ENCODE peak calls at places on chromosome 9, in ten cellular contexts. X, G, R, S, F, Z, C, K, D and H are unnamed samples.

GRCh38 chr9:134403682-134404301 is 77.5 kb downstream of the RXRA start:
- DNase-seq in X (no peak), G (no peak), R (peak; percentile 86), S (peak; percentile 58), F (no peak), Z (peak; percentile 80), C (peak; percentile 90), K (no peak), D (peak; percentile 55), H (peak; percentile 30)

GRCh38 chr9:128523199-128523925 is 18.8 kb downstream of the GLE1 start:
- DNase-seq in X (no peak), G (peak; percentile 14), R (peak; percentile 54), S (no peak), F (peak; percentile 64), Z (peak; percentile 24), C (no peak), K (no peak), D (no peak), H (no peak)

GRCh38 chr9:86239053-86239770 is 20.2 kb downstream of the C9orf153 start:
- DNase-seq in X (no peak), G (no peak), R (no peak), S (no peak), F (no peak), Z (no peak), C (no peak), K (no peak), D (no peak), H (no peak)

GRCh38 chr9:79658926-79659325 is 87.2 kb downstream of the TLE4 start:
- DNase-seq in X (no peak), G (no peak), R (no peak), S (no peak), F (no peak), Z (no peak), C (no peak), K (no peak), D (no peak), H (no peak)

GRCh38 chr9:7656648-7657047 is 142.9 kb downstream of the DMAC1 start:
- DNase-seq in X (no peak), G (no peak), R (no peak), S (no peak), F (no peak), Z (no peak), C (no peak), K (no peak), D (no peak), H (no peak)

GRCh38 chr9:92752812-92753404 is 11.7 kb downstream of the BICD2 start:
- DNase-seq in X (no peak), G (no peak), R (no peak), S (no peak), F (no peak), Z (no peak), C (no peak), K (no peak), D (no peak), H (no peak)

GRCh38 chr9:134525841-134526797 is 115.5 kb upstream of the COL5A1 start:
- DNase-seq in X (no peak), G (no peak), R (no peak), S (no peak), F (no peak), Z (peak; percentile 32), C (peak; percentile 60), K (peak; percentile 45), D (no peak), H (no peak)

GRCh38 chr9:14238518-14238917 is 75.4 kb downstream of the NFIB start:
- DNase-seq in X (no peak), G (peak; percentile 95), R (no peak), S (no peak), F (no peak), Z (no peak), C (no peak), K (no peak), D (no peak), H (no peak)

GRCh38 chr9:86303316-86303975 is 21.1 kb upstream of the ISCA1 start:
- DNase-seq in X (no peak), G (peak; percentile 66), R (no peak), S (no peak), F (no peak), Z (no peak), C (no peak), K (no peak), D (no peak), H (peak; percentile 34)

GRCh38 chr9:120996409-120996808 is 53.7 kb downstream of the C5 start:
- DNase-seq in X (no peak), G (no peak), R (no peak), S (no peak), F (no peak), Z (no peak), C (no peak), K (no peak), D (no peak), H (no peak)

GRCh38 chr9:97534185-97534584 is 32.7 kb downstream of the TMOD1 start:
- DNase-seq in X (no peak), G (no peak), R (no peak), S (no peak), F (no peak), Z (peak; percentile 9), C (no peak), K (no peak), D (no peak), H (no peak)

GRCh38 chr9:16754662-16755061 is 115.8 kb downstream of the BNC2 start:
- DNase-seq in X (no peak), G (no peak), R (no peak), S (no peak), F (no peak), Z (no peak), C (no peak), K (no peak), D (no peak), H (no peak)

GRCh38 chr9:16191691-16192402 is 639.0 kb downstream of the CCDC171 start:
- DNase-seq in X (peak; percentile 76), G (peak; percentile 95), R (peak; percentile 59), S (peak; percentile 1), F (peak; percentile 83), Z (peak; percentile 84), C (peak; percentile 88), K (peak; percentile 59), D (peak; percentile 20), H (no peak)

GRCh38 chr9:135047026-135047350 is 40.5 kb upstream of the OLFM1 start:
- DNase-seq in X (no peak), G (no peak), R (no peak), S (no peak), F (no peak), Z (no peak), C (no peak), K (peak; percentile 30), D (peak; percentile 10), H (no peak)

GRCh38 chr9:111679199-111679598 is 17.8 kb downstream of the GNG10 start:
- DNase-seq in X (no peak), G (no peak), R (no peak), S (no peak), F (no peak), Z (no peak), C (no peak), K (no peak), D (no peak), H (no peak)

GRCh38 chr9:38374847-38375571 is 17.5 kb upstream of the ALDH1B1 start:
- DNase-seq in X (peak; percentile 77), G (no peak), R (no peak), S (no peak), F (no peak), Z (no peak), C (no peak), K (no peak), D (no peak), H (no peak)

GRCh38 chr9:14158136-14158781 is 155.7 kb downstream of the NFIB start:
- DNase-seq in X (no peak), G (no peak), R (no peak), S (no peak), F (no peak), Z (no peak), C (no peak), K (no peak), D (no peak), H (no peak)

GRCh38 chr9:26677965-26678745 is 214.4 kb downstream of the CAAP1 start:
- DNase-seq in X (no peak), G (peak; percentile 68), R (no peak), S (no peak), F (no peak), Z (no peak), C (no peak), K (no peak), D (no peak), H (no peak)

GRCh38 chr9:96176901-96177718 is 124.9 kb downstream of the HSD17B3 start:
- DNase-seq in X (peak; percentile 25), G (peak; percentile 46), R (no peak), S (no peak), F (peak; percentile 76), Z (no peak), C (no peak), K (no peak), D (no peak), H (no peak)

GRCh38 chr9:89541798-89542197 is 43.9 kb upstream of the SEMA4D start:
- DNase-seq in X (no peak), G (no peak), R (no peak), S (no peak), F (no peak), Z (no peak), C (no peak), K (no peak), D (peak; percentile 75), H (no peak)
- H3K27ac ChIP-seq in X (no peak overlapping the region), G (no peak overlapping the region), R (no peak overlapping the region), S (no peak overlapping the region), F (no peak overlapping the region), Z (no peak overlapping the region), C (no peak overlapping the region), K (no peak overlapping the region), D (no peak overlapping the region), H (no peak overlapping the region)

DNA sequence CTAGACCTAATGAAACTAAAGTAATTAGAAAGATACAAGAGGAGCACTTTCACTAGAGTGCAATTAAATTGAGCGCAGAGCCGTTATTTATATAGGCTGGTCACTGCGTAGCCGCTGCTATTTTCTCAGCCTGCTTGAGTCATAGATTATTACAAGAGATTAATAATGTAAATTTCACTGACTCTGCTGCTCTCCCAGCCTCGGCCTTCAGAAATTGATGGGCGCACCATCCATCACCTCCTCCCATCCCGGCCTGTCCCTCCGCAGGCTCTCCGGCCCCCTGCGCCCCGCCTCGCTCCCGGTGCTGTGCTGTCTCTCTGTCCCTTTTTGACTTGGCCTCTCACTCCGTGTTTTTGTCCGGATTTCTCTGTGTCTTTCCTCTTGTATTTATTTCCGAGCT is 268.0 kb upstream of the MVB12B start:
- DNase-seq in X (no peak), G (no peak), R (no peak), S (no peak), F (peak; percentile 34), Z (no peak), C (peak; percentile 65), K (no peak), D (no peak), H (no peak)
- H3K27me3 ChIP-seq in X (no peaks in the 10 kb centered on the region), G (no peaks in the 10 kb centered on the region), R (peaks cover 8% of the 10 kb centered on the region), S (peaks cover 2% of the 10 kb centered on the region), F (no peaks in the 10 kb centered on the region), Z (no peaks in the 10 kb centered on the region), C (no peaks in the 10 kb centered on the region), K (peaks cover 18% of the 10 kb centered on the region), D (no peaks in the 10 kb centered on the region), H (peaks cover 10% of the 10 kb centered on the region)

GRCh38 chr9:116027096-116027495 is 126.5 kb upstream of the PAPPA start:
- DNase-seq in X (no peak), G (peak; percentile 27), R (no peak), S (no peak), F (no peak), Z (peak; percentile 15), C (no peak), K (no peak), D (no peak), H (no peak)
- H3K27ac ChIP-seq in X (no peak overlapping the region), G (no peak overlapping the region), R (no peak overlapping the region), S (no peak overlapping the region), F (no peak overlapping the region), Z (peak overlapping the region; percentile 79), C (no peak overlapping the region), K (no peak overlapping the region), D (no peak overlapping the region), H (no peak overlapping the region)

GRCh38 chr9:137912671-137913070 is 35.1 kb downstream of the CACNA1B start:
- DNase-seq in X (no peak), G (no peak), R (no peak), S (no peak), F (no peak), Z (no peak), C (no peak), K (no peak), D (no peak), H (no peak)
- H3K27me3 ChIP-seq in X (no peaks in the 10 kb centered on the region), G (no peaks in the 10 kb centered on the region), R (no peaks in the 10 kb centered on the region), S (no peaks in the 10 kb centered on the region), F (no peaks in the 10 kb centered on the region), Z (no peaks in the 10 kb centered on the region), C (no peaks in the 10 kb centered on the region), K (no peaks in the 10 kb centered on the region), D (no peaks in the 10 kb centered on the region), H (no peaks in the 10 kb centered on the region)